ENCODE peak calls at places on chromosomes 1 and 21, in five cellular contexts. F, W, V, E and U are unnamed samples.

GRCh38 chr1:4460052-4460451 is 194.4 kb upstream of the AJAP1 start:
- DNase-seq in F (no peak), W (no peak), V (no peak), E (no peak), U (no peak)

GRCh38 chr1:5637171-5637570 is 355.1 kb downstream of the NPHP4 start:
- DNase-seq in F (no peak), W (peak), V (peak), E (peak), U (no peak)

GRCh38 chr1:156319664-156320063 is 18.4 kb downstream of the CCT3 start:
- DNase-seq in F (no peak), W (peak), V (peak), E (no peak), U (no peak)

GRCh38 chr1:63524166-63524565 is 841 bp downstream of the EFCAB7 start:
- DNase-seq in F (no peak), W (no peak), V (no peak), E (no peak), U (peak)

GRCh38 chr1:72557446-72558049 is 275.2 kb upstream of the NEGR1 start:
- DNase-seq in F (no peak), W (no peak), V (no peak), E (no peak), U (no peak)

GRCh38 chr1:110084226-110085078 is 14.0 kb upstream of the ALX3 start:
- DNase-seq in F (peak), W (no peak), V (no peak), E (peak), U (no peak)

GRCh38 chr21:34612056-34612455 is 2.9 kb downstream of the RCAN1 start:
- DNase-seq in F (no peak), W (no peak), V (peak), E (no peak), U (peak)

GRCh38 chr1:53371121-53371666 is 43.3 kb upstream of the LRP8 start:
- DNase-seq in F (no peak), W (no peak), V (no peak), E (no peak), U (peak)

GRCh38 chr21:45868488-45868887 is 113.1 kb upstream of the COL6A1 start:
- DNase-seq in F (no peak), W (no peak), V (no peak), E (no peak), U (no peak)

GRCh38 chr1:33045246-33045645 is 8.6 kb upstream of the AK2 start:
- DNase-seq in F (no peak), W (no peak), V (no peak), E (no peak), U (no peak)